ENCODE peak calls at places on chromosomes 2 and 18, in four cellular contexts. C is K562, R is WTC11, D is HepG2. H is an unnamed sample.

GRCh38 chr2:10170256-10170655 is 47.7 kb downstream of the RRM2 start:
- DNase-seq in D (no peak), C (no peak), R (no peak), H (no peak)

GRCh38 chr2:138708682-138709241 is 71.4 kb downstream of the NXPH2 start:
- DNase-seq in C (no peak), R (no peak), D (no peak), H (no peak)

GRCh38 chr2:163264376-163264775 is 425.8 kb upstream of the KCNH7 start:
- DNase-seq in D (no peak), C (no peak), R (no peak), H (no peak)

GRCh38 chr2:150853258-150853657 is 365.8 kb upstream of the RND3 start:
- DNase-seq in C (no peak), D (no peak), R (no peak), H (no peak)

GRCh38 chr2:215784371-215784783 is 229.0 kb downstream of the MREG start:
- DNase-seq in C (no peak), R (no peak), D (no peak), H (no peak)

GRCh38 chr2:240640939-240641338 is 15.7 kb downstream of the GPR35 start:
- DNase-seq in C (peak; percentile 37), R (peak; percentile 82), D (peak; percentile 42), H (peak; percentile 83)

GRCh38 chr18:27970321-27970720 is 206.6 kb downstream of the CDH2 start:
- DNase-seq in R (no peak), D (no peak), C (no peak), H (no peak)

GRCh38 chr18:2179498-2180183 is 391.7 kb downstream of the METTL4 start:
- DNase-seq in C (no peak), D (no peak), R (no peak), H (no peak)

GRCh38 chr2:183967756-183968155 is 630.6 kb upstream of the ZNF804A start:
- DNase-seq in D (no peak), R (no peak), C (no peak), H (no peak)

GRCh38 chr2:101188683-101189405 is 37.7 kb upstream of the TBC1D8 start:
- DNase-seq in R (peak; percentile 71), C (peak; percentile 39), D (peak; percentile 70), H (peak; percentile 69)

GRCh38 chr2:11495844-11496271 is 29.9 kb upstream of the E2F6 start:
- DNase-seq in R (peak; percentile 31), D (no peak), C (no peak), H (no peak)

GRCh38 chr2:223995569-223995968 is 38.3 kb downstream of the MRPL44 start:
- DNase-seq in C (no peak), R (no peak), D (peak; percentile 47), H (no peak)

GRCh38 chr2:241994086-241994485 is 124.6 kb downstream of the RTP5 start:
- DNase-seq in C (no peak), R (no peak), D (no peak), H (no peak)

GRCh38 chr2:171172980-171173542 is 12.4 kb upstream of the TLK1 start:
- DNase-seq in C (no peak), D (no peak), R (no peak), H (no peak)

GRCh38 chr2:85774126-85774978 is 20.6 kb downstream of the ATOH8 start:
- DNase-seq in R (no peak), D (no peak), C (no peak), H (no peak)

GRCh38 chr2:54000524-54000923 is 29.7 kb upstream of the PSME4 start:
- DNase-seq in R (no peak), D (no peak), C (no peak), H (no peak)

GRCh38 chr2:10080536-10081304 is 509 bp upstream of the CYS1 start:
- DNase-seq in C (no peak), R (peak; percentile 33), D (no peak), H (no peak)

GRCh38 chr2:147657086-147658000 is 187.5 kb upstream of the ACVR2A start:
- DNase-seq in D (no peak), R (no peak), C (no peak), H (no peak)

GRCh38 chr2:144509001-144509545 is 10.8 kb downstream of the ZEB2 start:
- DNase-seq in C (no peak), D (no peak), R (no peak), H (no peak)

GRCh38 chr2:54898451-54899226 is 151.6 kb downstream of the RTN4 start:
- DNase-seq in R (no peak), C (no peak), D (no peak), H (no peak)

GRCh38 chr2:159807183-159808037 is 9.4 kb upstream of the CD302 start:
- DNase-seq in D (peak; percentile 76), R (peak; percentile 40), C (peak; percentile 68), H (peak; percentile 63)

GRCh38 chr2:28453396-28453795 is 42.5 kb upstream of the PLB1 start:
- DNase-seq in D (no peak), R (no peak), C (no peak), H (no peak)

GRCh38 chr2:69384618-69385081 is 2.4 kb downstream of the GFPT1 start:
- DNase-seq in R (no peak), D (no peak), C (no peak), H (no peak)

GRCh38 chr2:1681323-1682310 is 62.7 kb downstream of the PXDN start:
- DNase-seq in C (no peak), D (no peak), R (no peak), H (no peak)
- TF ChIP-seq ELF4 in C (no peak), D (no peak), R (no peak), H (no peak)

DNA sequence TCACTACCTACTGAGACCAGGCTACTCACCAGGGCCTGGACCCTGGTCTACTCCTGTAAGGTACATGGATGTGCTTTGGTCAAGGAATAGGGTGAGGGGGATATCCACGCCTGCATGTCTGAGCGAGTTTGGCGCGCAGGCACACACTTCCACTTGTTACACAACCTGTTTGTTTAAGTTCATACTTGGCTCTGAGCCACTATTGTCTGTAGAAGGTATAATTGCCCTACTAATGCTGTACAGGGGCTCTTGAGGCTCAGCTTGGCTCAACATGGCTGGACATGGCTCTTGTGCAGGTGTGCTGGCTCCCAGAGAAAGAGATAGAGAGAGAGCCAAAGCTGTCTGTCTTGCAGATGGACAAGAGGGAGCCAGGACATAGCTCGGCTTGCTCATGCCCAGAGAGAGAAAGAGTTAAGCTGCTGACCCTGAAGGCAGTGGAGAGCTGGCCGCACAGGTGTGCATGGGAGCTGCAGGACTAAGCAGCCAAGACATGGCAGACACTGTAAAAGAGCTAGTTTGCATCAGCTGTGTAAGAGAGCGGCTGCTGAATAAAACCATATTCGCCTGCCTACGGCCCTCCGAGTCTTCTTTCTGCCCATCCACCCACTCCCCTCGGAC is 35.2 kb downstream of the NPPC start:
- DNase-seq in D (no peak), C (no peak), R (no peak), H (no peak)
- TF ChIP-seq ELF4 in D (no peak), C (no peak), R (no peak), H (no peak)

GRCh38 chr2:44184106-44184505 is 15.4 kb downstream of the PPM1B start:
- DNase-seq in R (no peak), D (no peak), C (no peak), H (no peak)
- TF ChIP-seq ELF4 in R (no peak), D (no peak), C (no peak), H (no peak)

DNA sequence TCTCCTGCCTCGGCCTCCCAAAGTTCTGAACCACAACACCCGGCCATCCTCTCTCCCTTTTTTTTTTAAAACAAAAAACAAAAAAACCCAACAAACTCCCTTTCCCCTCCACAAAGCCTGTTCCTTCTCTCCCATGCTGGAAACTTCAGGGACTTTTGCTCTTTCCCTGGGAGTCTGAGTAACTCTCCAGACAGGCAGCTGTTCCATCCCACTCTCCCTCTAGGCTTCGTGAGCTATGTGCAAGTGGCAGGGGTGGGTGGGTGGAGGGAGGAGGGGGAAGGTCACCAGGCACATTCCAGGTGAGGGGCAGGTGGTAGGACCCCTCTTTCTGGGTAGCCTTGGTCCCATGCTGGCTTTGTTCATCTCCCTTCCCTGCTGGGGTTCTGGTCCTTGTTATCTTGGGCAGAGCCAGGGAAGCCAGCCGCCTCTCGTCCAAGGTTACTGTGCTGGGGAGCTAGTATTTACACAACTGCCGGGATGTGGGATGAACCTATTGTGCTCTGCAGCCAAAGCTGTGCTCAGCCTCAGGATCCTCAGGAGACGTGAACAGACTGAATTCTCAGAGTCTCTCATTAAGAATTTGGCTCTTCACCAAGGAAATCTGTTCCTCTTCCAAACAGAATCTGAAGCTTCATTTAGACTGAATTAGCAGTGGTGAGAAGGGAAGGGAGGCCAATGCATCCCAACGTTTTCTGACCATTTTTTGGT is 106.9 kb downstream of the LIPG start:
- DNase-seq in C (no peak), D (peak; percentile 23), R (peak; percentile 21), H (no peak)
- TF ChIP-seq ELF4 in C (no peak), D (no peak), R (no peak), H (no peak)

GRCh38 chr18:72376256-72376655 is 167.9 kb downstream of the CBLN2 start:
- DNase-seq in C (no peak), R (no peak), D (no peak), H (no peak)

GRCh38 chr18:72375628-72376027 is 168.5 kb downstream of the CBLN2 start:
- DNase-seq in C (no peak), R (no peak), D (no peak), H (no peak)
- TF ChIP-seq ELF4 in C (no peak), R (no peak), D (no peak), H (no peak)

GRCh38 chr2:156320491-156320896 is 12.0 kb downstream of the NR4A2 start:
- DNase-seq in R (peak; percentile 55), C (peak; percentile 38), D (no peak), H (no peak)
- TF ChIP-seq ELF4 in R (no peak), C (no peak), D (no peak), H (no peak)

H was measured in HEK293T.